ENCODE peak calls at places on chromosomes 5 and 9, in nine cellular contexts. K, R, E, V, F, G, C, B and W are unnamed samples.

GRCh38 chr5:36367524-36367923 is 65.8 kb upstream of the RANBP3L start:
- DNase-seq in K (no peak), R (peak), E (no peak), V (no peak), F (no peak), G (peak), C (no peak), B (no peak), W (peak)

GRCh38 chr5:137636846-137637515 is 98.9 kb downstream of the KLHL3 start:
- DNase-seq in K (no peak), R (no peak), E (no peak), V (no peak), F (no peak), G (no peak), C (no peak), B (no peak), W (peak)

GRCh38 chr9:131006601-131007000 is 2.4 kb upstream of the LAMC3 start:
- DNase-seq in K (no peak), R (no peak), E (no peak), V (no peak), F (no peak), G (no peak), C (no peak), B (no peak), W (no peak)

GRCh38 chr9:97696823-97697601 is at the start of gene XPA:
- DNase-seq in K (peak), R (peak), E (peak), V (peak), F (peak), G (peak), C (peak), B (peak), W (peak)

GRCh38 chr9:26669641-26670040 is 223.0 kb downstream of the CAAP1 start:
- DNase-seq in K (no peak), R (no peak), E (no peak), V (no peak), F (no peak), G (no peak), C (no peak), B (no peak), W (no peak)

GRCh38 chr5:120354126-120354525 is 110.0 kb upstream of the PRR16 start:
- DNase-seq in K (no peak), R (peak), E (no peak), V (no peak), F (no peak), G (no peak), C (no peak), B (no peak), W (no peak)

GRCh38 chr9:3746296-3747275 is 220.8 kb upstream of the RFX3 start:
- DNase-seq in K (no peak), R (peak), E (no peak), V (no peak), F (peak), G (no peak), C (no peak), B (no peak), W (peak)

GRCh38 chr5:36584009-36584875 is 22.2 kb upstream of the SLC1A3 start:
- DNase-seq in K (no peak), R (no peak), E (no peak), V (no peak), F (no peak), G (no peak), C (no peak), B (no peak), W (no peak)

GRCh38 chr9:93131599-93132286 is 2.3 kb downstream of the NINJ1 start:
- DNase-seq in K (no peak), R (no peak), E (no peak), V (no peak), F (no peak), G (no peak), C (no peak), B (no peak), W (no peak)

GRCh38 chr5:115671939-115672338 is 46.1 kb upstream of the TMED7 start:
- DNase-seq in K (no peak), R (no peak), E (no peak), V (no peak), F (no peak), G (no peak), C (no peak), B (no peak), W (no peak)

GRCh38 chr9:5626727-5627634 is 1.9 kb upstream of the RIC1 start:
- DNase-seq in K (no peak), R (peak), E (peak), V (no peak), F (no peak), G (no peak), C (no peak), B (no peak), W (peak)

GRCh38 chr5:81980598-81981260 is 8.9 kb downstream of the ATG10 start:
- DNase-seq in K (no peak), R (no peak), E (no peak), V (peak), F (no peak), G (no peak), C (no peak), B (peak), W (no peak)

GRCh38 chr9:72334658-72335337 is 30.2 kb downstream of the ZFAND5 start:
- DNase-seq in K (no peak), R (no peak), E (no peak), V (no peak), F (no peak), G (no peak), C (no peak), B (no peak), W (no peak)

GRCh38 chr5:78497573-78498533 is 137.4 kb downstream of the SCAMP1 start:
- DNase-seq in K (no peak), R (no peak), E (no peak), V (no peak), F (no peak), G (no peak), C (peak), B (no peak), W (no peak)

GRCh38 chr9:96383165-96383939 is at the start of gene SLC35D2:
- DNase-seq in K (peak), R (peak), E (peak), V (peak), F (no peak), G (peak), C (peak), B (peak), W (peak)

GRCh38 chr5:60826653-60827052 is 17.4 kb downstream of the ELOVL7 start:
- DNase-seq in K (no peak), R (no peak), E (no peak), V (no peak), F (no peak), G (no peak), C (no peak), B (no peak), W (no peak)

GRCh38 chr5:160467555-160468418 is 46.1 kb downstream of the PTTG1 start:
- DNase-seq in K (peak), R (peak), E (peak), V (peak), F (no peak), G (peak), C (peak), B (peak), W (peak)

GRCh38 chr9:131503626-131504465 is 1.1 kb downstream of the POMT1 start:
- DNase-seq in K (no peak), R (peak), E (peak), V (peak), F (no peak), G (peak), C (no peak), B (peak), W (no peak)

GRCh38 chr5:142972064-142972463 is 201.9 kb downstream of the ARHGAP26 start:
- DNase-seq in K (no peak), R (no peak), E (no peak), V (no peak), F (no peak), G (no peak), C (no peak), B (no peak), W (no peak)

GRCh38 chr9:109355564-109356297 is 34.9 kb upstream of the EPB41L4B start:
- DNase-seq in K (no peak), R (no peak), E (no peak), V (peak), F (no peak), G (no peak), C (no peak), B (no peak), W (no peak)

GRCh38 chr5:66164044-66164790 is 20.1 kb downstream of the SREK1 start:
- DNase-seq in K (no peak), R (peak), E (no peak), V (no peak), F (no peak), G (no peak), C (no peak), B (no peak), W (peak)

GRCh38 chr5:77768978-77769377 is 7.2 kb downstream of the TBCA start:
- DNase-seq in K (no peak), R (peak), E (no peak), V (no peak), F (no peak), G (no peak), C (no peak), B (no peak), W (no peak)

GRCh38 chr9:130042406-130042930 is 521 bp downstream of the FNBP1 start:
- DNase-seq in K (peak), R (no peak), E (peak), V (peak), F (no peak), G (peak), C (no peak), B (peak), W (no peak)

GRCh38 chr5:31393126-31393525 is 138.8 kb downstream of the DROSHA start:
- DNase-seq in K (no peak), R (no peak), E (no peak), V (no peak), F (no peak), G (no peak), C (no peak), B (no peak), W (no peak)

GRCh38 chr9:116899337-116900006 is 212.4 kb downstream of the TRIM32 start:
- DNase-seq in K (no peak), R (peak), E (no peak), V (no peak), F (no peak), G (no peak), C (no peak), B (no peak), W (no peak)

GRCh38 chr9:84542554-84542953 is 127.0 kb upstream of the NTRK2 start:
- DNase-seq in K (no peak), R (no peak), E (no peak), V (no peak), F (peak), G (no peak), C (no peak), B (no peak), W (no peak)

GRCh38 chr9:101162231-101162630 is 133.7 kb downstream of the PLPPR1 start:
- DNase-seq in K (no peak), R (no peak), E (no peak), V (no peak), F (no peak), G (no peak), C (no peak), B (no peak), W (no peak)

GRCh38 chr5:140038373-140038957 is 4.6 kb downstream of the NRG2 start:
- DNase-seq in K (no peak), R (peak), E (peak), V (no peak), F (no peak), G (no peak), C (no peak), B (no peak), W (peak)

GRCh38 chr5:139664273-139664693 is 16.1 kb downstream of the CXXC5 start:
- DNase-seq in K (no peak), R (no peak), E (no peak), V (no peak), F (no peak), G (no peak), C (peak), B (no peak), W (no peak)

GRCh38 chr5:6491548-6492290 is 43.1 kb downstream of the UBE2QL1 start:
- DNase-seq in K (no peak), R (no peak), E (no peak), V (no peak), F (no peak), G (no peak), C (no peak), B (no peak), W (no peak)

GRCh38 chr5:112614986-112615385 is 122.7 kb upstream of the APC start:
- DNase-seq in K (no peak), R (no peak), E (no peak), V (no peak), F (no peak), G (no peak), C (no peak), B (no peak), W (no peak)

GRCh38 chr9:94997727-94998126 is 271.2 kb downstream of the AOPEP start:
- DNase-seq in K (no peak), R (no peak), E (no peak), V (no peak), F (no peak), G (no peak), C (no peak), B (no peak), W (no peak)

GRCh38 chr5:10034008-10034407 is 215.7 kb downstream of the ATPSCKMT start:
- DNase-seq in K (no peak), R (no peak), E (no peak), V (no peak), F (no peak), G (no peak), C (no peak), B (no peak), W (peak)

GRCh38 chr5:10031817-10032216 is 217.9 kb downstream of the ATPSCKMT start:
- DNase-seq in K (no peak), R (no peak), E (no peak), V (no peak), F (no peak), G (peak), C (no peak), B (no peak), W (no peak)

GRCh38 chr5:10036136-10036535 is 213.6 kb downstream of the ATPSCKMT start:
- DNase-seq in K (no peak), R (peak), E (no peak), V (no peak), F (no peak), G (no peak), C (no peak), B (no peak), W (peak)

GRCh38 chr5:10030219-10030831 is 219.4 kb downstream of the ATPSCKMT start:
- DNase-seq in K (peak), R (peak), E (peak), V (peak), F (peak), G (peak), C (no peak), B (peak), W (peak)
- TF ChIP-seq CTCF in K (peak), R (peak), E (no peak), V (peak), F (peak), G (no peak), C (no peak), B (no peak), W (peak)

DNA sequence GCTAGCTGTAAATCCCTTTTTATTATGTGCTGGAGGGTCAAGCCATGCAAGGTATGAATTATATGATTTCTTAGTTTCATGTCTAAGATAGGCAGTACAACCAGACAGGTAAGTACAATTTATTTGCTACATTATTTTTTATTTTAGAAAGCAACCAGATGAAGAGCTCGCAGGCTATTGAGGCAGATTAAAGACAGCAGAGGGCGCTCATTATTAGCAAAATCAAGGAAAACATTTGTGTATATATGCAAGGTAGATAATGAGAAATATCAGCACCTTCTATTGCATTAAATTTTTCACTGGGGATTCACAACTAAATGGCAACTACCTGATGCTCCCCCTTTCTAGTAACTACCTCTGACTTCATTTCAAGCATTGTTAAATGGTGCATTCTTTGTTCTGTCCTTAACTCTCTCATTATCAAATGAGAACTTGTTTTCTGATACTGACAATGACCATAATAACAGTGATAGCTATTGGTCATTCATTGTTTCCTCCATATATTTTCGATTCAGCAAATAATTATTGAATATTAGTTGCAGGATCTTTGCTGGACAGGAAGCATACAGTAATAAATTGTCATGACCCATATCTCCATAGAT is 8.6 kb downstream of the SCGB3A2 start:
- DNase-seq in K (peak), R (peak), E (peak), V (no peak), F (peak), G (peak), C (no peak), B (no peak), W (peak)
- TF ChIP-seq CTCF in K (peak), R (peak), E (peak), V (peak), F (peak), G (peak), C (peak), B (peak), W (peak)

DNA sequence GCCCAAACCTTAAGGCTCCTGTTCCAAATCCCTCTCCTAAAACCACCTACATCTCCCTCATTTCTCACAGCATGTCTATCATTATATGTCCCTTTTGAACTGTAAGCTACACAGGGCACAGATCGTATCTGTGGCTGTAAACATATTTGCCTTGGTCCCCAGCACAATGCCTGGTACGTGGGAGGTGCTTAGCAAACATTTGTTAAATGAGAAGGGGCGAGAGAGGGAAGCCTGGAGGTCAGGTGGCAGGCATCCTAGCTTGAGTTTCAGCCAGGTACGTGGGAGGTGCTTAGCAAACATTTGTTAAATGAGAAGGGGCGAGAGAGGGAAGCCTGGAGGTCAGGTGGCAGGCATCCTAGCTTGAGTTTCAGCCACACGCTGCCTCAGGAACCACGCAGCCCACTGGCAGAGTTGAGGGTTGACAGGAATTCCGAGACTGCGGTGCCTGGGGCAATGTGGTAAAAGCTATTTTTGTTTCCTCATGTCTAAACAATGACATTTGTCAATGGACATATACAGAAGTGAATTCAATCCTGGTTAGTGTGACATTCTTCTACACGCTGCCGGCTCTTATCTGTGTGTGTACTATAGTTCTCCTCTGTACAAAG is 113.6 kb downstream of the EFNA5 start:
- DNase-seq in K (no peak), R (peak), E (no peak), V (peak), F (peak), G (peak), C (no peak), B (peak), W (no peak)
- TF ChIP-seq CTCF in K (no peak), R (no peak), E (no peak), V (no peak), F (no peak), G (no peak), C (no peak), B (no peak), W (no peak)

GRCh38 chr9:120445974-120446373 is 134.0 kb downstream of the CDK5RAP2 start:
- DNase-seq in K (no peak), R (no peak), E (peak), V (no peak), F (no peak), G (no peak), C (no peak), B (no peak), W (no peak)

GRCh38 chr9:120443976-120444375 is 136.0 kb downstream of the CDK5RAP2 start:
- DNase-seq in K (no peak), R (no peak), E (no peak), V (no peak), F (no peak), G (no peak), C (no peak), B (no peak), W (no peak)

GRCh38 chr9:120441446-120442279 is 138.3 kb downstream of the CDK5RAP2 start:
- DNase-seq in K (no peak), R (peak), E (no peak), V (no peak), F (no peak), G (no peak), C (no peak), B (no peak), W (peak)

GRCh38 chr9:120442280-120442597 is 137.7 kb downstream of the CDK5RAP2 start:
- DNase-seq in K (no peak), R (no peak), E (no peak), V (no peak), F (no peak), G (no peak), C (no peak), B (no peak), W (no peak)

DNA sequence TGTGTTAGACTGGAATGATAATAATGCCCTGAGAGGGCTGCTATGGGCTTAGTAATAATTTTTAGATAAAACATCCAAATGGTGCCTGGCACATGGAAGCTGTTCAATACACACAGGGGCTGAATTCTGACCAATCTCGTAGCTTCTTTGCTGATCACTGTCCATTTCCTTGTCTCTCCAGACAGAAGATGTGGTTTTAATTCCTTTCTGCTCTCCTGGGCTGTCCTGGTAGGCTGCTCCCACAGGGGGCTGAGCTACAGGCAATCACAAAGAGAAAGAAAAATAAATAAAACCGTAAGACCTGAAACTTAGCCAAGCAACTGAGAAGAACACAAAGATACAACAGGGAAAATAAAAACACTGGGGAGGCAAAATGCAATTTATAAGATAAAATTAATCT is 136.5 kb downstream of the CDK5RAP2 start:
- DNase-seq in K (no peak), R (peak), E (no peak), V (no peak), F (no peak), G (no peak), C (no peak), B (no peak), W (peak)
- TF ChIP-seq CTCF in K (no peak), R (peak), E (no peak), V (no peak), F (no peak), G (no peak), C (no peak), B (no peak), W (no peak)

GRCh38 chr5:181223041-181223728 is at the start of gene TRIM41:
- DNase-seq in K (peak), R (peak), E (peak), V (peak), F (peak), G (peak), C (peak), B (peak), W (peak)

GRCh38 chr5:181221792-181222629 is 1.1 kb upstream of the TRIM41 start:
- DNase-seq in K (peak), R (peak), E (peak), V (peak), F (peak), G (peak), C (peak), B (peak), W (peak)

GRCh38 chr5:181221105-181221791 is 1.8 kb upstream of the TRIM41 start:
- DNase-seq in K (no peak), R (no peak), E (peak), V (no peak), F (no peak), G (no peak), C (peak), B (peak), W (no peak)

GRCh38 chr5:181223729-181224389 is 778 bp downstream of the TRIM41 start:
- DNase-seq in K (peak), R (no peak), E (no peak), V (peak), F (no peak), G (no peak), C (peak), B (peak), W (no peak)

GRCh38 chr5:181222630-181223040 is 446 bp upstream of the TRIM41 start:
- DNase-seq in K (no peak), R (no peak), E (no peak), V (no peak), F (no peak), G (no peak), C (no peak), B (no peak), W (no peak)
- TF ChIP-seq CTCF in K (peak), R (no peak), E (no peak), V (peak), F (no peak), G (no peak), C (peak), B (no peak), W (no peak)

DNA sequence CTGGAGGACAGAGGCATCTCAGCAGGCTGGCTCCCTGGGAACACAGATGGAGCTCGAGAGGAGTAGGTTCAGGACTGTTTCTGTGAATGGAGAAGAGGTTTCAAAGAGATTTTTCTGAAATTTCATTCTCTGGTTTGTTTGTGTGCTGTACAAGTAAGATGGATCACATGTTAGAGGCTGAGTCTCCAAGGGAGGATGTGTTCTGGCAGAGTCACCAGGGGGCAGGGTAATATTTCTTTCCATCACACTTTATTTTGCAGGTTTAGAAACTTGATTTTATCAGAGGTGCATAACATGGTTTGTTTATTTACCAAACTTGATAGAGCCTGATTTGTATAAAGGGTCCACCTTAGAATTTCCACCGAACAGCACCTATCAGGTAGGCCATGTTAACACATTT is 69.2 kb upstream of the ARL15 start:
- DNase-seq in K (no peak), R (no peak), E (no peak), V (no peak), F (no peak), G (no peak), C (no peak), B (no peak), W (no peak)
- TF ChIP-seq CTCF in K (no peak), R (no peak), E (no peak), V (no peak), F (no peak), G (no peak), C (no peak), B (no peak), W (peak)